ENCODE peak calls at places on chromosome 4, in four cellular contexts. F is left lung, Z is GM12865, E is cardiac muscle cell. R is an unnamed sample.

GRCh38 chr4:14767142-14767541 is 235.1 kb upstream of the CPEB2 start:
- DNase-seq in F (no peak), Z (peak), E (no peak), R (no peak)

GRCh38 chr4:52019941-52020657 is at the start of gene LRRC66:
- DNase-seq in F (no peak), Z (no peak), E (no peak), R (no peak)

GRCh38 chr4:31458813-31459212 is 738.6 kb downstream of the PCDH7 start:
- DNase-seq in F (no peak), Z (no peak), E (peak), R (no peak)

GRCh38 chr4:149009223-149009622 is 567.0 kb upstream of the NR3C2 start:
- DNase-seq in F (no peak), Z (no peak), E (no peak), R (no peak)

GRCh38 chr4:7653510-7654414 is 219.0 kb upstream of the PSAPL1 start:
- DNase-seq in F (no peak), Z (no peak), E (peak), R (no peak)

GRCh38 chr4:21802406-21802805 is 146.2 kb downstream of the KCNIP4 start:
- DNase-seq in F (no peak), Z (no peak), E (peak), R (no peak)

GRCh38 chr4:46444318-46444717 is 54.4 kb upstream of the GABRA2 start:
- DNase-seq in F (no peak), Z (no peak), E (peak), R (no peak)

GRCh38 chr4:128570380-128570779 is 239.1 kb upstream of the JADE1 start:
- DNase-seq in F (peak), Z (no peak), E (peak), R (no peak)

GRCh38 chr4:121995790-121996537 is 44.1 kb upstream of the TRPC3 start:
- DNase-seq in F (no peak), Z (no peak), E (no peak), R (no peak)

GRCh38 chr4:75564023-75564422 is 8.2 kb downstream of the ODAPH start:
- DNase-seq in F (no peak), Z (no peak), E (no peak), R (no peak)

GRCh38 chr4:134780244-134780643 is 578.7 kb upstream of the PABPC4L start:
- DNase-seq in F (no peak), Z (no peak), E (no peak), R (no peak)

GRCh38 chr4:43316813-43317212 is 424.3 kb downstream of the GRXCR1 start:
- DNase-seq in F (no peak), Z (no peak), E (no peak), R (no peak)

GRCh38 chr4:184287697-184288255 is 70.1 kb upstream of the ENPP6 start:
- DNase-seq in F (peak), Z (peak), E (peak), R (no peak)

GRCh38 chr4:136893638-136894037 is 638.7 kb downstream of the PCDH18 start:
- DNase-seq in F (no peak), Z (no peak), E (peak), R (no peak)

GRCh38 chr4:41644288-41644914 is 104.1 kb downstream of the PHOX2B start:
- DNase-seq in F (peak), Z (peak), E (peak), R (peak)

GRCh38 chr4:184165291-184165690 is 52.4 kb downstream of the ENPP6 start:
- DNase-seq in F (no peak), Z (no peak), E (no peak), R (no peak)

GRCh38 chr4:95572304-95572991 is 23.7 kb upstream of the UNC5C start:
- DNase-seq in F (peak), Z (no peak), E (peak), R (no peak)

GRCh38 chr4:26525136-26525535 is 34.9 kb upstream of the CCKAR start:
- DNase-seq in F (no peak), Z (no peak), E (peak), R (no peak)

GRCh38 chr4:23904639-23905061 is 14.8 kb upstream of the PPARGC1A start:
- DNase-seq in F (no peak), Z (no peak), E (no peak), R (no peak)

GRCh38 chr4:7309636-7310035 is 117.3 kb downstream of the SORCS2 start:
- DNase-seq in F (no peak), Z (no peak), E (no peak), R (no peak)

GRCh38 chr4:8775751-8776355 is 95.8 kb downstream of the HMX1 start:
- DNase-seq in F (peak), Z (no peak), E (no peak), R (no peak)

GRCh38 chr4:73152893-73153292 is 83.4 kb upstream of the COX18 start:
- DNase-seq in F (no peak), Z (no peak), E (peak), R (no peak)

GRCh38 chr4:6773616-6774540 is 8.6 kb upstream of the KIAA0232 start:
- DNase-seq in F (no peak), Z (no peak), E (no peak), R (no peak)

GRCh38 chr4:69092190-69092589 is 4.1 kb upstream of the UGT2B7 start:
- DNase-seq in F (no peak), Z (no peak), E (peak), R (no peak)

GRCh38 chr4:123943976-123944375 is 547.4 kb downstream of the SPRY1 start:
- DNase-seq in F (no peak), Z (no peak), E (peak), R (no peak)

GRCh38 chr4:33088713-33089112 is 2368.5 kb downstream of the PCDH7 start:
- DNase-seq in F (no peak), Z (no peak), E (peak), R (no peak)

GRCh38 chr4:55920571-55920970 is 28.2 kb upstream of the CEP135 start:
- DNase-seq in F (no peak), Z (no peak), E (peak), R (no peak)

GRCh38 chr4:74451214-74451661 is 6.3 kb downstream of the AREG start:
- DNase-seq in F (no peak), Z (no peak), E (peak), R (no peak)

GRCh38 chr4:95231713-95232112 is 317.1 kb downstream of the UNC5C start:
- DNase-seq in F (no peak), Z (no peak), E (no peak), R (no peak)

GRCh38 chr4:26839534-26839951 is 21.1 kb upstream of the STIM2 start:
- DNase-seq in F (no peak), Z (no peak), E (peak), R (no peak)

GRCh38 chr4:20248155-20248558 is 3.5 kb upstream of the SLIT2 start:
- DNase-seq in F (no peak), Z (peak), E (peak), R (no peak)

GRCh38 chr4:53003959-53004358 is 141.8 kb downstream of the RASL11B start:
- DNase-seq in F (no peak), Z (no peak), E (no peak), R (no peak)

GRCh38 chr4:183097251-183098079 is 1.6 kb upstream of the WWC2 start:
- DNase-seq in F (peak), Z (no peak), E (peak), R (no peak)

GRCh38 chr4:16804581-16804980 is 93.9 kb downstream of the LDB2 start:
- DNase-seq in F (no peak), Z (no peak), E (no peak), R (no peak)

GRCh38 chr4:182449186-182449880 is 206.1 kb downstream of the TENM3 start:
- DNase-seq in F (no peak), Z (no peak), E (no peak), R (no peak)

GRCh38 chr4:6471303-6472007 is 959 bp downstream of the PPP2R2C start:
- DNase-seq in F (no peak), Z (no peak), E (no peak), R (peak)

GRCh38 chr4:52914051-52914605 is 52.0 kb downstream of the RASL11B start:
- DNase-seq in F (no peak), Z (no peak), E (peak), R (no peak)

GRCh38 chr4:12359420-12359819 is 930.7 kb upstream of the HS3ST1 start:
- DNase-seq in F (no peak), Z (no peak), E (peak), R (no peak)
- TF ChIP-seq CTCF in F (no peak), Z (no peak), E (peak), R (no peak)

GRCh38 chr4:83582289-83582756 is 46.4 kb downstream of the GPAT3 start:
- DNase-seq in F (no peak), Z (peak), E (peak), R (no peak)
- TF ChIP-seq CTCF in F (no peak), Z (peak), E (no peak), R (no peak)

DNA sequence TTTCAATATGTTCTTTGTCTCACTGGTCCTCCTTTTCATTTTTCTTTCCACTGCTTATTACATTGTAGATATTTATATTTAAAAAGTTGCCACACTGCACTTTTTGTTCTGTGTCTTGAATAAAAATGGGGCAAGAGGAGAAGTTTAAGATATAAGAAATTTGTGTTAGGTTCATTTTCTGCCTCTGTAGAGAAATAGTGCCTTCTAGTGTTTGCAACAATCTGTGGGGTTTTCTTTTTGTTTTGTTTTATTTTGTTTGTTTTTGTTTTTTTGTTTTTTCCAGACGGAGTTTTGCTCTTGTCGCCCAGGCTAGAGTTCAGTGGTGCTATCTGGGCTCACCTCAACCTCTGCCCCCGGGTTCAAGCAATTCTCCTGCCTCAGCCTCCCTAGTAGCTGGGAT is 20.1 kb upstream of the SMIM14 start:
- DNase-seq in F (no peak), Z (no peak), E (no peak), R (no peak)
- TF ChIP-seq CTCF in F (no peak), Z (no peak), E (peak), R (no peak)

GRCh38 chr4:173585876-173586572 is 56.0 kb upstream of the HAND2 start:
- DNase-seq in F (no peak), Z (no peak), E (no peak), R (no peak)

GRCh38 chr4:173590697-173591096 is 60.7 kb upstream of the HAND2 start:
- DNase-seq in F (no peak), Z (no peak), E (no peak), R (no peak)

GRCh38 chr4:173591760-173592159 is 61.7 kb upstream of the HAND2 start:
- DNase-seq in F (no peak), Z (no peak), E (no peak), R (no peak)
- TF ChIP-seq CTCF in F (no peak), Z (no peak), E (no peak), R (no peak)

DNA sequence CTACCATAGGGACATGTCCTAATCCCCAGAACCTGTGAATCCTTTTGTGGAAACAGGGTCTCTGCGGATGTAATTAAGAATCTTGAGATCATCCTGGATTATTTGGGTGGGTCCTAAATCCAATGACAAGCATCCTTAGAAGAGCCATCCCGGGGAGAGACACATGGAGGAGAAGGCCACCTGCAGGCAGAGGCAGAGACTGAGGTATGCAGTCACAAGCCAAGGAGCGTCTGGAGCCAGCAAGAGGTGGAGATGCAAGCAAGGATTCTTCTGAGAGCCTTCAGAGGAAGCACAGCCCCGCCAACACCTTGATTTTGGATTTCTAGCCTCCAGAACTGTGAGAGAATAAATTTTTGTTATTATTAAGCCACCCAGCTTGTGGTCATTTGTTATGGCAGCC is 13.8 kb upstream of the FAT1 start:
- DNase-seq in F (no peak), Z (no peak), E (no peak), R (no peak)
- TF ChIP-seq CTCF in F (no peak), Z (no peak), E (no peak), R (no peak)

GRCh38 chr4:40261246-40262078 is 64.6 kb downstream of the RHOH start:
- DNase-seq in F (no peak), Z (no peak), E (no peak), R (no peak)

GRCh38 chr4:40262079-40262528 is 65.3 kb downstream of the RHOH start:
- DNase-seq in F (no peak), Z (no peak), E (no peak), R (no peak)

GRCh38 chr4:40264995-40265909 is 68.4 kb downstream of the RHOH start:
- DNase-seq in F (peak), Z (no peak), E (no peak), R (no peak)

GRCh38 chr4:40264497-40264896 is 67.7 kb downstream of the RHOH start:
- DNase-seq in F (no peak), Z (no peak), E (peak), R (no peak)

DNA sequence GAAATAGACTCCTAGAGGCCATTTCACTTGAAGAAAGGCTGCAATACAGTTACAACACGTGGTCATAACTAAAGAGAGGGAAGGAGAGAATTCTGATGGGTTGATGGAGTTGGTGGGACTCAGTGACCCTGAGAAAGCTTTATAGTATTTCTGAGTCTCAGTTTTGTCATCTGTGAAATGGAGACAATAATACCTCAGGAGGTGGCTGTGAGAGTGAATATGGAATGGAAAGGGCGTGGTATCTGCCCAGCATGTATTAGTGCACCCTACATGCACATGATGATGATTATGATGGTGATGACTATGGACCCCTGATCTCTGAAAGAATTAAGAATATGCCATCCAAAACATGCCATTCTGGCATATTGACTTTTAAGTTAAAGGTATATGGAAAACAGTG is 66.0 kb downstream of the RHOH start:
- DNase-seq in F (no peak), Z (no peak), E (no peak), R (no peak)
- TF ChIP-seq CTCF in F (no peak), Z (no peak), E (no peak), R (no peak)

DNA sequence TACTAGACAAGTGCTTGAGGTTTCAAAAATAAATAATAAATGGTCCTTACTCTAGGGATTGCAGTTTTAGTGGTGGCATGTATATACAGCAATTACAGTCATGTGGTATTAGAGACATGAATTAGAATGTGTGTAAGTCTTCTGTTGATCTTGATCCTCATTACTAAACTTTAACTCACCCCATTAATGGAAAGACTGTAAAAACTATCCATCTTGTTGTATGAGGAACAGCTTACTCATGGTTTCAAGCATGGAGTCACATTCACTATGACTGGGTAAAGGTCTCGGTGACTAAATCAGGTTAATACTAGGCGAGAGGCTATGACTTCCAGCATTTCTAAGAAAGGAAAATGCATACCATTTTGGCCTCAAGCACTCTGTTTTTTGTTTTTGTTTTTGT is 107.0 kb upstream of the HPGD start:
- DNase-seq in F (no peak), Z (no peak), E (no peak), R (no peak)
- TF ChIP-seq CTCF in F (no peak), Z (no peak), E (no peak), R (no peak)

GRCh38 chr4:3675251-3676115 is 90.7 kb upstream of the ADRA2C start:
- DNase-seq in F (peak), Z (no peak), E (no peak), R (no peak)
- TF ChIP-seq CTCF in F (no peak), Z (no peak), E (no peak), R (no peak)

GRCh38 chr4:48985976-48986653 is at the start of gene CWH43:
- DNase-seq in F (no peak), Z (no peak), E (no peak), R (no peak)
- TF ChIP-seq CTCF in F (no peak), Z (no peak), E (no peak), R (no peak)

GRCh38 chr4:11548529-11549176 is 120.0 kb upstream of the HS3ST1 start:
- DNase-seq in F (no peak), Z (peak), E (peak), R (no peak)
- TF ChIP-seq CTCF in F (no peak), Z (no peak), E (no peak), R (no peak)

R was measured in type B pancreatic cell.